ENCODE peak calls at places on chromosomes 16 and 17, in eight cellular contexts. E, R, Q, D, Y, M, J and G are unnamed samples.

GRCh38 chr17:79992657-79993389 is 42.8 kb downstream of the TBC1D16 start:
- DNase-seq in Q (no peak), J (no peak), R (peak; percentile 35), D (no peak), M (no peak), Y (no peak), E (no peak), G (no peak)

GRCh38 chr17:1033503-1033902 is 36.6 kb downstream of the TIMM22 start:
- DNase-seq in D (no peak), E (no peak), M (no peak), J (no peak), Q (no peak), R (no peak), Y (no peak), G (no peak)

GRCh38 chr16:83215417-83216001 is 588.7 kb downstream of the CDH13 start:
- DNase-seq in Y (peak; percentile 37), D (no peak), J (peak; percentile 73), E (no peak), Q (peak; percentile 53), M (peak; percentile 18), R (peak; percentile 39), G (no peak)

GRCh38 chr16:79169239-79169638 is 431.3 kb downstream of the MAF start:
- DNase-seq in Y (no peak), D (no peak), Q (no peak), E (no peak), M (no peak), J (peak; percentile 68), R (no peak), G (no peak)

GRCh38 chr16:54193656-54194007 is 93.0 kb downstream of the IRX3 start:
- DNase-seq in M (peak; percentile 85), R (peak; percentile 88), Y (peak; percentile 54), Q (peak; percentile 84), J (peak; percentile 70), E (peak; percentile 89), D (peak; percentile 87), G (peak; percentile 83)

GRCh38 chr17:69547947-69548346 is 133.4 kb downstream of the MAP2K6 start:
- DNase-seq in M (no peak), D (no peak), J (no peak), Y (no peak), E (no peak), Q (no peak), R (no peak), G (no peak)

GRCh38 chr17:57534863-57535651 is 210.0 kb downstream of the CCDC182 start:
- DNase-seq in D (no peak), J (no peak), E (no peak), M (no peak), Q (peak; percentile 35), R (no peak), Y (peak; percentile 20), G (no peak)

GRCh38 chr17:42107597-42108576 is 4.6 kb downstream of the DHX58 start:
- DNase-seq in D (peak; percentile 87), J (peak; percentile 64), M (peak; percentile 79), R (peak; percentile 47), E (peak; percentile 83), Q (peak; percentile 60), Y (peak; percentile 92), G (peak; percentile 96)

GRCh38 chr17:57991537-57991936 is 3.5 kb upstream of the VEZF1 start:
- DNase-seq in M (no peak), Y (no peak), D (no peak), Q (no peak), J (no peak), E (no peak), R (no peak), G (no peak)

GRCh38 chr16:8963010-8963824 is 489 bp downstream of the USP7 start:
- DNase-seq in Q (no peak), Y (no peak), R (peak; percentile 60), J (no peak), M (peak; percentile 28), D (no peak), E (no peak), G (peak; percentile 87)

GRCh38 chr17:61251939-61252865 is 147.4 kb upstream of the TBX2 start:
- DNase-seq in D (peak; percentile 95), E (peak; percentile 88), J (no peak), M (peak; percentile 88), Q (peak; percentile 100), Y (peak; percentile 84), R (peak; percentile 86), G (peak; percentile 90)

GRCh38 chr17:17959520-17960361 is 12.5 kb downstream of the TOM1L2 start:
- DNase-seq in M (no peak), D (no peak), R (peak; percentile 65), J (no peak), Q (peak; percentile 25), Y (no peak), E (no peak), G (no peak)

GRCh38 chr16:85798283-85798776 is 1.0 kb downstream of the EMC8 start:
- DNase-seq in M (no peak), Q (no peak), Y (no peak), D (no peak), R (no peak), E (no peak), J (no peak), G (no peak)

GRCh38 chr17:42276609-42277341 is 584 bp upstream of the STAT5B start:
- DNase-seq in J (no peak), Y (peak; percentile 75), Q (peak; percentile 91), M (peak; percentile 74), E (peak; percentile 85), R (peak; percentile 84), D (peak; percentile 69), G (peak; percentile 82)

GRCh38 chr17:82367724-82368524 is 3.6 kb upstream of the UTS2R start:
- DNase-seq in M (no peak), Y (no peak), R (no peak), J (no peak), Q (no peak), D (no peak), E (no peak), G (no peak)

GRCh38 chr16:3188925-3189825 is 1.2 kb downstream of the OR1F1 start:
- DNase-seq in D (no peak), E (no peak), R (peak; percentile 73), M (no peak), Y (no peak), J (no peak), Q (peak; percentile 54), G (peak; percentile 74)

GRCh38 chr16:69918241-69918640 is 32.9 kb upstream of the CLEC18A start:
- DNase-seq in J (no peak), D (no peak), R (peak; percentile 47), E (no peak), Q (peak; percentile 45), Y (no peak), M (no peak), G (no peak)

GRCh38 chr17:75778861-75779249 is 5.8 kb upstream of the UNK start:
- DNase-seq in Y (peak; percentile 70), Q (no peak), D (peak; percentile 78), R (no peak), J (no peak), M (peak; percentile 52), E (no peak), G (no peak)

GRCh38 chr16:9526791-9527190 is 435.3 kb downstream of the HAPSTR1 start:
- DNase-seq in Q (no peak), M (no peak), R (no peak), J (no peak), E (no peak), Y (no peak), D (no peak), G (no peak)

GRCh38 chr17:28369684-28370034 is 448 bp downstream of the VTN start:
- DNase-seq in Q (no peak), M (no peak), J (no peak), R (no peak), Y (no peak), D (no peak), E (no peak), G (no peak)

GRCh38 chr17:40509626-40510327 is 8.4 kb upstream of the TNS4 start:
- DNase-seq in J (no peak), E (no peak), Q (no peak), M (no peak), Y (no peak), D (no peak), R (no peak), G (peak; percentile 23)

GRCh38 chr17:58541249-58541648 is 26.8 kb upstream of the MTMR4 start:
- DNase-seq in E (no peak), Q (no peak), D (no peak), Y (no peak), M (no peak), J (no peak), R (peak; percentile 20), G (no peak)

GRCh38 chr17:8118769-8119574 is 658 bp upstream of the ALOXE3 start:
- DNase-seq in E (peak; percentile 94), Y (peak; percentile 91), D (peak; percentile 94), Q (peak; percentile 84), M (peak; percentile 91), J (no peak), R (peak; percentile 92), G (peak; percentile 97)
- H3K27ac ChIP-seq in E (peak overlapping the region; percentile 71), Y (peak overlapping the region; percentile 81), D (peak overlapping the region; percentile 75), Q (peak overlapping the region; percentile 58), M (peak overlapping the region; percentile 64), J (no peak overlapping the region), R (peak overlapping the region; percentile 60), G (peak overlapping the region; percentile 84)

GRCh38 chr17:37466471-37466870 is 23.2 kb upstream of the DUSP14 start:
- DNase-seq in E (no peak), M (no peak), D (no peak), Y (no peak), Q (no peak), R (no peak), J (no peak), G (no peak)
- H3K36me3 ChIP-seq in E (peaks cover 98% of the 10 kb centered on the region), M (peaks cover 36% of the 10 kb centered on the region), D (peaks cover 94% of the 10 kb centered on the region), Y (peaks cover 55% of the 10 kb centered on the region), Q (peaks cover 49% of the 10 kb centered on the region), R (peaks cover 52% of the 10 kb centered on the region), J (no peaks in the 10 kb centered on the region), G (peaks cover 99% of the 10 kb centered on the region)

DNA sequence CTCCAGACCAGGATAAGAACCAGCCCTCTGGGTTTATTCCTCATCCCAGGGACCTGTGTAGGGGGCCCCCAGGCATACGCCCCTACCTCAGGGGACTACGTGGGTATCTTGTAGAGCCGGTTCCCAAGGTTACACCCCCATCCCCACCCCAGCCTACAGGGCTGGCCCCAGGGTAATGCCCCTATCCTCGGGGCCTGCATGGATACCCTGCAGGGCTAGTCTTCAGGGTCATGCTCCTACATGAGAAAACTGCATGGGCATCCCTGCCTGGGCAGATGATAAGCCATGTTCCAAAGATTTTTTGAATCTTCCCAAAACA is 14.2 kb downstream of the HDAC5 start:
- DNase-seq in D (no peak), E (no peak), Q (no peak), M (no peak), R (no peak), Y (no peak), J (no peak), G (no peak)
- H3K4me3 ChIP-seq in D (peak overlapping the region; percentile 54), E (peak overlapping the region; percentile 72), Q (peak overlapping the region; percentile 23), M (peak overlapping the region; percentile 53), R (peak overlapping the region; percentile 67), Y (no peak overlapping the region), J (no peak overlapping the region), G (no peak overlapping the region)

DNA sequence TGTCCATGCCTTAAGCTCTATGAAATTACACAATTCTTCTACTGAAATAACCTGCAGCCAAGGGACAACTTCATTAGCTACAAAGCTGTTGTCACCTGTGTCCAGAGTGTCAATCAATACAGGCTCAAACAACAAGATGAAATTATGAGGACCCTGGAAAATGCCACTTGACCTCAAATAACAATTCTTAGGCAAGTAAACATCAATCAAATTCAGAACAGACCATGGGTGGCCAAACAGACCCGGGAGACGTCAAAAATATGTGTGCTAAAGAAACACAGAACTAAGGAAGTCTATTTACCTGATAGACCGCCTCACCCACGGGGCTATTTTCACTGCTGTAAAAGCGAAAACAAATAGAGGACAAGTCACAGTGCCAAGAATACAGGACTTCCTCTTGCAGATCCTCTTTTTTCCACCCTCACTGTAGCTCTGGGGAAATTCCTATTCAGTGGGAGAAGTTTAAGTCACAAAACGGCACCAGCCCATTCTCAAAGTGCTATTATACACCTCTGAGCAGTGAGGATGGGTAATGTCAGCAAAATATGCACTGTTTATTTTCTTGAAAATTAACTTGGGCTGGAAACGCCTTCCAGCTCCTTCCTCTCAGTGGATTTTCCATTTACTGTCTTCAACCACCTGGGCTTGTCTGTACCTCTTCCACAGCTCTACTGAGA is 2.7 kb downstream of the LITAF start:
- DNase-seq in J (no peak), Y (peak; percentile 67), M (no peak), E (peak; percentile 0), R (no peak), D (peak; percentile 45), Q (no peak), G (peak; percentile 71)
- H3K27ac ChIP-seq in J (no peak overlapping the region), Y (peak overlapping the region; percentile 95), M (peak overlapping the region; percentile 94), E (peak overlapping the region; percentile 60), R (peak overlapping the region; percentile 31), D (peak overlapping the region; percentile 91), Q (no peak overlapping the region), G (peak overlapping the region; percentile 94)